ENCODE peak calls at places on chromosome 9, in five cellular contexts. E is thoracic aorta, J is esophagus squamous epithelium, F is cardiac muscle cell, K is A549. G is an unnamed sample.

GRCh38 chr9:83336696-83337095 is 201.5 kb downstream of the FRMD3 start:
- DNase-seq in F (no peak), E (no peak), K (no peak), J (no peak), G (no peak)

GRCh38 chr9:214488-215448 is at the start of gene DOCK8:
- DNase-seq in J (peak; percentile 46), F (peak; percentile 62), K (peak; percentile 43), E (no peak), G (peak; percentile 72)

GRCh38 chr9:128005938-128006337 is 25.1 kb upstream of the EEIG1 start:
- DNase-seq in J (no peak), E (no peak), K (no peak), F (peak; percentile 37), G (no peak)

GRCh38 chr9:33287087-33287490 is 3.2 kb upstream of the NFX1 start:
- DNase-seq in J (no peak), F (peak; percentile 79), E (no peak), K (peak; percentile 89), G (peak; percentile 63)

GRCh38 chr9:21555911-21556310 is 73.8 kb upstream of the IFNE start:
- DNase-seq in K (no peak), J (no peak), E (no peak), F (peak; percentile 53), G (no peak)

GRCh38 chr9:100084734-100085133 is 14.1 kb downstream of the ERP44 start:
- DNase-seq in E (no peak), K (no peak), J (no peak), F (no peak), G (no peak)

GRCh38 chr9:123162359-123163345 is 105.7 kb downstream of the STRBP start:
- DNase-seq in E (no peak), J (no peak), K (no peak), F (no peak), G (no peak)

GRCh38 chr9:99039388-99040182 is 65.3 kb upstream of the TGFBR1 start:
- DNase-seq in F (no peak), J (no peak), E (no peak), K (no peak), G (no peak)

GRCh38 chr9:109253637-109254284 is 67.1 kb downstream of the EPB41L4B start:
- DNase-seq in K (peak; percentile 49), E (no peak), J (no peak), F (peak; percentile 55), G (no peak)

GRCh38 chr9:98532574-98532973 is 176.2 kb downstream of the GABBR2 start:
- DNase-seq in E (no peak), F (no peak), K (no peak), J (no peak), G (no peak)

GRCh38 chr9:92762196-92762595 is 2.4 kb downstream of the BICD2 start:
- DNase-seq in K (no peak), F (no peak), E (no peak), J (no peak), G (no peak)

GRCh38 chr9:4832786-4833579 is 40.2 kb downstream of the RCL1 start:
- DNase-seq in K (peak; percentile 70), J (no peak), E (no peak), F (peak; percentile 92), G (no peak)

GRCh38 chr9:83177747-83178146 is 114.8 kb upstream of the RASEF start:
- DNase-seq in F (no peak), E (no peak), K (no peak), J (no peak), G (no peak)

GRCh38 chr9:91376239-91376638 is 14.5 kb upstream of the AUH start:
- DNase-seq in J (no peak), F (peak; percentile 78), K (no peak), E (no peak), G (no peak)

GRCh38 chr9:28456886-28457285 is 883.6 kb upstream of the C9orf72 start:
- DNase-seq in F (no peak), K (no peak), E (no peak), J (no peak), G (no peak)

GRCh38 chr9:103731541-103731940 is 362.6 kb upstream of the SMC2 start:
- DNase-seq in J (no peak), E (no peak), K (no peak), F (peak; percentile 28), G (no peak)

GRCh38 chr9:96420468-96421219 is 2.5 kb upstream of the ZNF367 start:
- DNase-seq in E (peak; percentile 44), J (no peak), K (peak; percentile 92), F (peak; percentile 94), G (no peak)

GRCh38 chr9:5587024-5587423 is 41.9 kb upstream of the RIC1 start:
- DNase-seq in E (no peak), F (peak; percentile 67), K (no peak), J (no peak), G (no peak)

GRCh38 chr9:130018260-130018659 is 24.7 kb downstream of the FNBP1 start:
- DNase-seq in F (no peak), E (no peak), K (no peak), J (no peak), G (no peak)

GRCh38 chr9:747567-747966 is 93.9 kb upstream of the DMRT1 start:
- DNase-seq in F (no peak), K (no peak), J (no peak), E (no peak), G (no peak)

GRCh38 chr9:93121316-93122241 is 12.5 kb downstream of the NINJ1 start:
- DNase-seq in K (no peak), E (peak; percentile 1), J (no peak), F (no peak), G (no peak)

GRCh38 chr9:17906841-17907779 is 328.2 kb downstream of the SH3GL2 start:
- DNase-seq in K (no peak), J (no peak), F (peak; percentile 7), E (no peak), G (no peak)

GRCh38 chr9:17907780-17908513 is 329.1 kb downstream of the SH3GL2 start:
- DNase-seq in F (peak; percentile 64), K (no peak), J (no peak), E (no peak), G (no peak)

GRCh38 chr9:17905356-17906203 is 326.7 kb downstream of the SH3GL2 start:
- DNase-seq in K (no peak), J (no peak), E (no peak), F (peak; percentile 6), G (no peak)

GRCh38 chr9:17900604-17901003 is 321.7 kb downstream of the SH3GL2 start:
- DNase-seq in K (no peak), J (no peak), F (peak; percentile 6), E (no peak), G (no peak)

DNA sequence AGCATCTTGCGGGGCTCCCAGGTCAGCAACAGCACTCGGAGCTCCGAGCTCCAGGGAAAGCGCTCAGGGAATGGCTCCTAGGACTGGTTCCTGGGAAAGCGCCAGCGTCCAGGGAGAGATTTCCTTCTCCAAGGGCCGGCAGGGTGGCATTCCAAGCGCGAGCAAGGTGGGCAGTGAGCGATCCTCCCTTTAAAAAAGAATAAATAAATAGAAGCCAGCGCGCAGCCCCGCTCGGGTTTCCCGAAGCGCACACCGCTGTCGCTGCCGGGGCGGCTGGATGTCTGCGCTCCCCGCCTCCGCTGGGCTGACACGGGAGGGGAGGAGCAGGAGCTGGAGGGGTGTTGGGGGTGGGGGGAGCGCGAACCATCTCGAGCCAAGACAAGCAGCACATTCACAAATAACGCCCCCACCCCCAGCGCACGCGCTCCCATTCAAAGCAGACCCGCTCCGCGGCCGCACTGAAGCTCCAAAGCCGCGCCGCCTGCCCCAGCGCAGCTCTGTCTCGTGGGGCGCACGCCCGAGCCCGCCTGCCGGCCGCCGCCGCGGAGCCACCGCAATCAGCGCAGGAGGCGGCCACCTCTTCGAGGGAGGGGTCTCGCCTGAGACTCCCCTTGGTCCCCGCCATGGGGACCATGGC is 327.5 kb downstream of the SH3GL2 start:
- DNase-seq in E (peak; percentile 21), J (no peak), K (no peak), F (peak; percentile 27), G (no peak)
- H3K4me3 ChIP-seq in E (peak overlapping the region; percentile 91), J (peak overlapping the region; percentile 23), K (no peak overlapping the region), F (peak overlapping the region; percentile 38), G (no peak overlapping the region)

GRCh38 chr9:35608221-35608620 is 3.2 kb downstream of the TESK1 start:
- DNase-seq in E (no peak), J (no peak), K (no peak), F (no peak), G (no peak)
- H3K4me1 ChIP-seq in E (peaks cover 13% of the 10 kb centered on the region), J (peaks cover 12% of the 10 kb centered on the region), K (peaks cover 11% of the 10 kb centered on the region), F (peaks cover 3% of the 10 kb centered on the region), G (peaks cover 25% of the 10 kb centered on the region)

GRCh38 chr9:89000973-89001916 is 10.0 kb downstream of the S1PR3 start:
- DNase-seq in F (peak; percentile 92), E (peak; percentile 73), J (no peak), K (peak; percentile 76), G (peak; percentile 86)

GRCh38 chr9:89005323-89005722 is 14.1 kb downstream of the S1PR3 start:
- DNase-seq in J (no peak), E (no peak), K (no peak), F (no peak), G (peak; percentile 19)

GRCh38 chr9:89000281-89000875 is 9.1 kb downstream of the S1PR3 start:
- DNase-seq in J (no peak), K (no peak), E (no peak), F (no peak), G (no peak)

GRCh38 chr9:89001917-89002540 is 10.8 kb downstream of the S1PR3 start:
- DNase-seq in K (no peak), J (no peak), F (no peak), E (no peak), G (no peak)

GRCh38 chr9:89002987-89003386 is 11.7 kb downstream of the S1PR3 start:
- DNase-seq in E (no peak), J (no peak), K (no peak), F (no peak), G (no peak)
- TF ChIP-seq CTCF in E (no peak), J (no peak), K (no peak), F (no peak), G (no peak)

GRCh38 chr9:137138701-137139467 is at the start of gene GRIN1:
- DNase-seq in K (no peak), E (no peak), F (peak; percentile 46), J (no peak), G (no peak)
- H3K4me3 ChIP-seq in K (no peak within 1 kb of the TSS), E (no peak within 1 kb of the TSS), F (no peak within 1 kb of the TSS), J (no peak within 1 kb of the TSS), G (no peak within 1 kb of the TSS)